ENCODE peak calls at places on chromosomes 5 and 9, in ten cellular contexts. L is endodermal cell, R is fibroblast of mammary gland, Q is epithelial cell of esophagus, B is brain microvascular endothelial cell, Y is heart left ventricle, O is foreskin fibroblast, Z is A549, D is lower lobe of right lung, W is SK-N-SH. I is an unnamed sample.

GRCh38 chr5:124453221-124454032 is 293.0 kb downstream of the ZNF608 start:
- DNase-seq in L (no peak), R (peak; percentile 79), Q (peak; percentile 21), B (peak; percentile 83), Y (no peak), O (peak; percentile 72), Z (no peak), D (no peak), W (no peak), I (peak; percentile 53)

GRCh38 chr5:82931110-82931509 is 146.1 kb downstream of the TMEM167A start:
- DNase-seq in L (no peak), R (peak; percentile 66), Q (peak; percentile 89), B (peak; percentile 35), Y (no peak), O (no peak), Z (no peak), D (no peak), W (no peak), I (no peak)

GRCh38 chr5:14946813-14947640 is 75.4 kb upstream of the ANKH start:
- DNase-seq in L (no peak), R (peak; percentile 25), Q (peak; percentile 76), B (no peak), Y (no peak), O (peak; percentile 23), Z (peak; percentile 18), D (no peak), W (peak; percentile 23), I (peak; percentile 31)

GRCh38 chr9:130835441-130836298 is 616 bp downstream of the ABL1 start:
- DNase-seq in L (peak; percentile 87), R (peak; percentile 63), Q (peak; percentile 49), B (no peak), Y (peak; percentile 67), O (no peak), Z (peak; percentile 45), D (peak; percentile 66), W (peak; percentile 78), I (peak; percentile 39)

GRCh38 chr9:86807577-86807976 is 139.7 kb downstream of the GAS1 start:
- DNase-seq in L (no peak), R (peak; percentile 42), Q (no peak), B (no peak), Y (no peak), O (no peak), Z (no peak), D (no peak), W (no peak), I (no peak)

GRCh38 chr9:87610200-87611155 is 112.8 kb downstream of the DAPK1 start:
- DNase-seq in L (peak; percentile 26), R (no peak), Q (peak; percentile 10), B (no peak), Y (no peak), O (no peak), Z (no peak), D (no peak), W (no peak), I (peak; percentile 52)

GRCh38 chr5:44332360-44332971 is 56.8 kb downstream of the FGF10 start:
- DNase-seq in L (peak; percentile 43), R (peak; percentile 74), Q (peak; percentile 67), B (peak; percentile 0), Y (no peak), O (peak; percentile 1), Z (peak; percentile 4), D (no peak), W (peak; percentile 8), I (peak; percentile 56)

GRCh38 chr5:145834917-145835838 is at the start of gene PRELID2:
- DNase-seq in L (peak; percentile 95), R (peak; percentile 85), Q (peak; percentile 85), B (peak; percentile 84), Y (peak; percentile 93), O (peak; percentile 86), Z (peak; percentile 61), D (peak; percentile 93), W (peak; percentile 89), I (peak; percentile 81)

GRCh38 chr9:88804289-88804596 is 187.0 kb upstream of the S1PR3 start:
- DNase-seq in L (no peak), R (peak; percentile 78), Q (peak; percentile 63), B (no peak), Y (no peak), O (peak; percentile 55), Z (no peak), D (no peak), W (no peak), I (no peak)

GRCh38 chr9:135104761-135105160 is 17.3 kb downstream of the OLFM1 start:
- DNase-seq in L (no peak), R (no peak), Q (no peak), B (no peak), Y (no peak), O (no peak), Z (no peak), D (no peak), W (no peak), I (no peak)

GRCh38 chr5:4518924-4519660 is 621.0 kb upstream of the ADAMTS16 start:
- DNase-seq in L (no peak), R (no peak), Q (no peak), B (no peak), Y (no peak), O (no peak), Z (no peak), D (no peak), W (no peak), I (no peak)

GRCh38 chr9:101711330-101711941 is 27.0 kb downstream of the GRIN3A start:
- DNase-seq in L (peak; percentile 89), R (peak; percentile 8), Q (no peak), B (no peak), Y (no peak), O (no peak), Z (peak; percentile 23), D (no peak), W (peak; percentile 30), I (peak; percentile 4)
- TF ChIP-seq CTCF in L (peak; percentile 95), R (peak; percentile 72), Q (peak; percentile 45), B (peak; percentile 75), Y (peak; percentile 20), O (peak; percentile 64), Z (peak; percentile 44), D (peak; percentile 47), W (peak; percentile 77), I (peak; percentile 65)

DNA sequence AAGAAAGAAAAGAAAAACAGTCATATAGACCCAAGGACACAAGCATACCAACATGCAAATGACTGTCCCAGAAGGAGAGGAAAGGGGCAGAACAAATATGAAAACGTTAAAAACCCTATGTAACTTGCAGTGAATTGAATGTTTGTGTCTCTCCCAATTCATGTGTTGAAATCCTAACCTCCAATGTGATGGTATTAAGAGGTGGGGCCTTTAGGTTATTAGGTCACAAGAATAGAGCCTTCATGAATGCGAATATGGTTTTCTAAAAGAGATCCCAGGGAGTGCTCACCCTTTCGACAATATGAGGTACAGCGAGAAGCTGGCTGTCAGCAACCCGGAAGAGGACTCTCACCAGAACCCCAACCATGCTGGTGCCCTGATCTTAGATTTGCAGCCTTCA is 13.9 kb downstream of the HNRNPAB start:
- DNase-seq in L (no peak), R (no peak), Q (no peak), B (no peak), Y (no peak), O (no peak), Z (no peak), D (no peak), W (no peak), I (no peak)
- H3K4me3 ChIP-seq in L (no peak overlapping the region), R (no peak overlapping the region), Q (no peak overlapping the region), B (no peak overlapping the region), Y (no peak overlapping the region), O (no peak overlapping the region), Z (no peak overlapping the region), D (no peak overlapping the region), W (no peak overlapping the region), I (no peak overlapping the region)

DNA sequence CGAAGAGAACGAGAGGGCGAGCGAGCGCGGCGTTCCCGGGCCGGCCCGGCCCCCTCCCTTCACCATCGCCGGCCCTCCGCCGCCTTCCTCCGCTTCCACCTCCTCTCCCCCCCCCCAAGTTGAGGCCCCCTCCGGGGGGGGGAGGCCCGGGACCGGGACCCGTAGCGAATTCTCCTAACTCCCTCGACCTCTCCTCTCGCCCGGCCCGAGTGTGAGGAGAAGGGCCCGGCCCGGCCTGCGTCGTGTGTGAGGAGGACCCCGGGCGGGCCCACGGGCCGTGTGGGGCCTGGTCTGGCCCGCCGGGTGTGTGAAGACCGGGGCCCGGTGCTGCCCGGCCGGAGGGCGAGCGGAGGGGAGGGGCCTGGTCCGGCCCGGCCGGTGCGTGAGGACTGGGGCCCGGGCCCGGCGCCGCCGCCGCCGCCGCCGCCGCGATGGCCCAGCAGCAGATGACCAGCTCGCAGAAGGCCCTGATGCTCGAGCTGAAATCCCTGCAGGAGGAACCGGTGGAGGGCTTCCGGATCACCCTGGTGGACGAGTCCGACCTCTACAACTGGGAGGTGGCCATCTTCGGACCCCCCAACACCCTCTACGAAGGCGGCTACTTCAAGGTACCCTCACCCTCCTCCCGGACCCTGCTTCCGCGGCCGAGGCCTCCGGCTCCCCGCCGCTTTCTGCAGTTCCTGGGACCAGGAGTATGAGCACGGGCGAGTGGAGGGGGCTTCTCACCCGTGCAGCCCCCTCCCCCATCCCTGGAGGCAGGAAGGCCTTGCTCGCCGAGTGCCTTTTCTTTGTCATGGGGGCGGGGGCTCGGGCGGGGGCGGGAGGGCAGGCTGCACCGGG is 587 bp downstream of the UBE2R2 start:
- DNase-seq in L (peak; percentile 90), R (peak; percentile 70), Q (peak; percentile 55), B (peak; percentile 70), Y (peak; percentile 67), O (peak; percentile 52), Z (peak; percentile 83), D (peak; percentile 74), W (peak; percentile 84), I (peak; percentile 74)
- TF ChIP-seq CTCF in L (peak; percentile 63), R (peak; percentile 29), Q (no peak), B (peak; percentile 54), Y (peak; percentile 17), O (peak; percentile 7), Z (no peak), D (peak; percentile 26), W (peak; percentile 40), I (peak; percentile 48)

DNA sequence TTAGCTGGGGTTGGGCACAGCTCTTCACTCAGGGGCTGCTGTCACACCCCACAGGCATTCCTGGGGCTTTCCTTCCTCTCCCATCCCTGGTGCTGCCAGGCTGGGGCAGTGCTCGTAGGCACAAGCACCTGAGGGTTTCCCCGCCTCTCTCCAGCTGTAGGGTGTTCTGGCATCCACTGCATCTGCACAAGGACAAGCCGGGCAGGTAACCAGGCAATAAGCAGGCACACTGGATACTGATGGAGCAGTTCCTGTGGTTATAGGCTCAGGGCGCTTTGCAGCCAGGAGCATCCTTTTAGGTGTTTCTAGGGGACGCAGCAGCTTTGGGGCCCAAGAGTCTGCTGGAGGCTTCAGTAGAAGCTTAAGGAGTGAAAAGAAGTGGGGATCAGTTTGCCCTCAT is 56.8 kb downstream of the ARHGEF37 start:
- DNase-seq in L (peak; percentile 40), R (no peak), Q (no peak), B (no peak), Y (no peak), O (no peak), Z (no peak), D (no peak), W (no peak), I (no peak)
- H3K4me3 ChIP-seq in L (no peak overlapping the region), R (no peak overlapping the region), Q (no peak overlapping the region), B (no peak overlapping the region), Y (no peak overlapping the region), O (no peak overlapping the region), Z (no peak overlapping the region), D (no peak overlapping the region), W (no peak overlapping the region), I (no peak overlapping the region)

DNA sequence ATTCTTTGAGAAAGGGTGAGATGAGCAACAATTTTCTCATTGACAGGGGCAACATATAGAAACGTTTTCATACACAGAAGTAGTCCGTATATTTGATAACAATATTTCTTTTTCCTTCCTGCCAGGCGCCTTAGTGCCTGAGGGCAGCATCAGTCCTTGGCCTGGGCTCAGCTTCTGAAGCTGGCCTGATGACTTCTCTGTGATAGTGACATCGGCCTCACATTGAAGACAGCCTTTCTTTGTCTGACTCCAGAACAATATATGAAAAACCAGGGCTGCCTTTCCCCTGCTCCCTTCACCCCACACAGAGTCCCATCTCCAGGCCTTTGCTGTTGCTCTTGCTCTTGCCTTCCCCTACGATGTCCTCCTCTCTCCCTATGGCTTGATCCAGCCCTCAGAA is 24.1 kb upstream of the TCOF1 start:
- DNase-seq in L (no peak), R (no peak), Q (no peak), B (no peak), Y (no peak), O (no peak), Z (no peak), D (no peak), W (no peak), I (no peak)
- TF ChIP-seq CTCF in L (no peak), R (no peak), Q (no peak), B (no peak), Y (no peak), O (no peak), Z (no peak), D (no peak), W (no peak), I (no peak)